ENCODE peak calls at places on chromosomes 6 and 20, in six cellular contexts. Z is DND-41, J is PC-3, M is cardiac fibroblast, T is cardiac muscle cell, U is IMR-90. N is an unnamed sample.

GRCh38 chr20:1212607-1213396 is 9.5 kb downstream of the C20orf202 start:
- DNase-seq in T (peak; percentile 86), Z (peak; percentile 38), M (peak; percentile 75), U (peak; percentile 72), J (peak; percentile 87), N (no peak)

GRCh38 chr20:63117151-63117550 is 98.8 kb downstream of the YTHDF1 start:
- DNase-seq in T (no peak), U (no peak), J (no peak), Z (no peak), M (no peak), N (no peak)

GRCh38 chr6:158095031-158095430 is 73.0 kb downstream of the SERAC1 start:
- DNase-seq in T (no peak), J (no peak), U (no peak), M (no peak), Z (no peak), N (no peak)

GRCh38 chr6:20953019-20953418 is 418.8 kb downstream of the CDKAL1 start:
- DNase-seq in Z (no peak), T (no peak), U (no peak), M (no peak), J (no peak), N (no peak)

GRCh38 chr6:101399627-101399955 is 6.1 kb downstream of the GRIK2 start:
- DNase-seq in J (no peak), U (no peak), T (no peak), Z (no peak), M (no peak), N (no peak)

GRCh38 chr6:168190646-168191443 is 111.8 kb upstream of the FRMD1 start:
- DNase-seq in U (no peak), M (no peak), Z (no peak), J (no peak), T (no peak), N (no peak)

GRCh38 chr20:34110025-34111013 is 1.7 kb downstream of the EIF2S2 start:
- DNase-seq in T (no peak), U (peak; percentile 10), M (peak; percentile 38), Z (no peak), J (no peak), N (no peak)

GRCh38 chr20:57882451-57883161 is 172.8 kb upstream of the PMEPA1 start:
- DNase-seq in M (no peak), T (no peak), J (peak; percentile 85), Z (no peak), U (no peak), N (no peak)

GRCh38 chr20:10536531-10536930 is 101.4 kb downstream of the SLX4IP start:
- DNase-seq in M (peak; percentile 68), T (no peak), J (peak; percentile 73), U (peak; percentile 68), Z (peak; percentile 44), N (no peak)

GRCh38 chr6:35491558-35492541 is 5.0 kb downstream of the TEAD3 start:
- DNase-seq in T (peak; percentile 49), M (no peak), U (no peak), J (no peak), Z (no peak), N (no peak)

GRCh38 chr6:41475164-41475563 is 71.0 kb upstream of the FOXP4 start:
- DNase-seq in M (no peak), T (no peak), J (no peak), Z (no peak), U (no peak), N (no peak)

GRCh38 chr6:752438-752837 is 59.5 kb upstream of the EXOC2 start:
- DNase-seq in M (no peak), J (no peak), T (no peak), U (no peak), Z (no peak), N (no peak)

GRCh38 chr20:760751-761417 is 7.4 kb downstream of the SLC52A3 start:
- DNase-seq in Z (no peak), M (peak; percentile 18), U (no peak), J (no peak), T (peak; percentile 70), N (no peak)

GRCh38 chr6:3384346-3385143 is 72.3 kb downstream of the SLC22A23 start:
- DNase-seq in U (no peak), M (no peak), Z (no peak), J (no peak), T (no peak), N (no peak)

GRCh38 chr20:44392776-44393607 is 37.5 kb downstream of the HNF4A start:
- DNase-seq in T (no peak), J (no peak), M (no peak), U (no peak), Z (no peak), N (no peak)

GRCh38 chr6:158068893-158069799 is 87.5 kb downstream of the SYNJ2 start:
- DNase-seq in J (peak; percentile 81), T (no peak), Z (no peak), U (peak; percentile 58), M (peak; percentile 68), N (no peak)

GRCh38 chr20:10061641-10062040 is 26.9 kb downstream of the ANKEF1 start:
- DNase-seq in T (no peak), Z (no peak), M (no peak), J (no peak), U (no peak), N (no peak)

GRCh38 chr6:87029711-87030314 is 65.1 kb downstream of the CGA start:
- DNase-seq in T (peak; percentile 61), M (peak; percentile 68), Z (no peak), U (peak; percentile 72), J (peak; percentile 53), N (no peak)

GRCh38 chr6:51105357-51105756 is 286.7 kb downstream of the TFAP2B start:
- DNase-seq in T (no peak), U (no peak), Z (no peak), M (no peak), J (peak; percentile 26), N (no peak)

GRCh38 chr6:148272084-148272483 is 70.6 kb upstream of the SASH1 start:
- DNase-seq in Z (no peak), U (peak; percentile 99), M (peak; percentile 90), T (no peak), J (peak; percentile 12), N (peak; percentile 90)

GRCh38 chr6:158543606-158544185 is 16.2 kb upstream of the TMEM181 start:
- DNase-seq in U (no peak), M (no peak), T (no peak), J (no peak), Z (no peak), N (no peak)

GRCh38 chr6:23874985-23875384 is 251.0 kb upstream of the NRSN1 start:
- DNase-seq in J (no peak), T (no peak), M (no peak), Z (no peak), U (no peak), N (no peak)

GRCh38 chr6:100232791-100233573 is 231.7 kb downstream of the SIM1 start:
- DNase-seq in T (no peak), Z (no peak), J (peak; percentile 55), U (no peak), M (no peak), N (no peak)

GRCh38 chr6:4521070-4521469 is 255.1 kb upstream of the CDYL start:
- DNase-seq in J (no peak), U (no peak), M (no peak), T (no peak), Z (no peak), N (no peak)

GRCh38 chr6:165010556-165011535 is 298.6 kb downstream of the C6orf118 start:
- DNase-seq in U (no peak), Z (no peak), T (no peak), M (peak; percentile 13), J (peak; percentile 76), N (no peak)

GRCh38 chr20:41862023-41862422 is 243.8 kb upstream of the CHD6 start:
- DNase-seq in J (no peak), T (no peak), U (no peak), M (no peak), Z (no peak), N (no peak)

DNA sequence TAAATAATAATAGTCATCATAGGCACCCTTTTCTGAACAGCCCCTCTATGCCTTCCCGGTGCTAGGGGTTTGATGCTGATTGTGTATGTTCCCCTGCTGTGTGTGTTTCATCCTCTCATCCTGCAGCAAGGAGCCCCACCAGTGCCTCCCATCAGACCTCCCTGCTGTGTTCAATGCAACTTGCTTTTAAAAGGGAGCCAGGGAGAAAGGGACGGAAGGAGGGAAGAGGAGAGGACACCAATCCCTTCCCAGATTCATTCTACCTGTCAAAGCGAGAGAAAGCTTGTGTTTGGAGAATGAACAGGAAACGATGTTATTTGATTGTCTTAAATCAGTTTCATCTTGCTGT is 259.2 kb downstream of the ADGB start:
- DNase-seq in J (no peak), M (no peak), Z (no peak), T (peak; percentile 18), U (no peak), N (no peak)
- H3K4me3 ChIP-seq in J (peak overlapping the region; percentile 42), M (peak overlapping the region; percentile 30), Z (no peak overlapping the region), T (peak overlapping the region; percentile 34), U (no peak overlapping the region), N (peak overlapping the region; percentile 14)

GRCh38 chr20:49377326-49377725 is 99.5 kb upstream of the ZNFX1 start:
- DNase-seq in Z (no peak), M (no peak), T (no peak), J (no peak), U (no peak), N (no peak)
- H3K4me3 ChIP-seq in Z (no peak overlapping the region), M (no peak overlapping the region), T (no peak overlapping the region), J (no peak overlapping the region), U (no peak overlapping the region), N (no peak overlapping the region)

GRCh38 chr20:46347831-46348230 is 39.5 kb upstream of the CDH22 start:
- DNase-seq in Z (no peak), T (no peak), M (no peak), J (no peak), U (no peak), N (no peak)
- H3K4me3 ChIP-seq in Z (no peak overlapping the region), T (no peak overlapping the region), M (no peak overlapping the region), J (no peak overlapping the region), U (no peak overlapping the region), N (no peak overlapping the region)

GRCh38 chr6:144053601-144054000 is 41.8 kb downstream of the SF3B5 start:
- DNase-seq in M (no peak), T (no peak), Z (no peak), J (no peak), U (no peak), N (no peak)

GRCh38 chr6:144059139-144059538 is 36.2 kb downstream of the SF3B5 start:
- DNase-seq in U (no peak), J (no peak), M (no peak), T (no peak), Z (no peak), N (no peak)

GRCh38 chr6:144052488-144052887 is 42.9 kb downstream of the SF3B5 start:
- DNase-seq in M (no peak), Z (no peak), T (no peak), J (no peak), U (no peak), N (no peak)

DNA sequence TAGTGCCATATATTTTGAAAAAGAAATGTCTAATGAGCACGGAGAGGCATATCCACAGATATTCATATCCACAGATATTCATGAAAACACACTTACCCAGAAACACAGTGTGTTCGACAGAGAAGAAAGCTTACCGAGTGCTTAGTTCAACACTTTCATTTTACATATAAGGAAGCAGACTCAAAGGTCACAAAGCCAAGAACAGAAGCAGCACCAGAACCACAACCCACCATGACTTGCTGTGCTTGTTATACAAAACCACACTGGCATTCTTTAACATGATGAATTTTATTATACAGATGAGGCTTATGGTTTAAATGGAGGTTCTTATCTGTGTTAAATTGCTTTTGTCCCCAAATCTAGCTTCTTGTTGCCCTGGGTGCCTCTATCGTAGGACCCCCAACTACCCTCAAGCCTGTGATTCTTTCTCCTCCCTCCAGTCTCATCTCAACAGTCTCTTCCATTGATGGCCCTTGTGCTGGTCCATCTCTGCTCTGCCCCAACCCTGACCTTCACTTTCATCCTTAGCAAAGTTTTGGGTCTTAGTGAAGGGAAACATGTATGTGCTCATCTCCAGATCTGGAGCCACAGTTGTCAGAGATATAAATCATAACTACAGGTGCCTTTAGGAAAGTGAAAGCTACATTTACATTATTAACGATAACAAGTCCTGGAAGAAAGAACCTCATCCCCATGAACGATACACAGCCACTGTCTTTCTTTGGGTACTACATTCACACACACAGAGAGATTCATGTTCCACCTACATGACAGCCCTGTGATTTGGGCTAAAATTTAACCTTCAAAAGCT is 40.0 kb downstream of the SF3B5 start:
- DNase-seq in M (no peak), T (no peak), Z (no peak), U (no peak), J (no peak), N (no peak)
- H3K4me3 ChIP-seq in M (no peak overlapping the region), T (no peak overlapping the region), Z (no peak overlapping the region), U (no peak overlapping the region), J (no peak overlapping the region), N (no peak overlapping the region)